ENCODE peak calls at places on chromosomes 3 and 15, in four cellular contexts. B is HepG2, G is GM12878, X is K562. C is an unnamed sample.
A peak's percentile ranks its signal among the peaks of the same experiment; 100 is the strongest.

GRCh38 chr3:13420051-13420816 is at the start of gene NUP210:
- DNase-seq in B (peak; percentile 50), G (no peak), X (peak; percentile 91), C (peak; percentile 75)

GRCh38 chr3:123733805-123734526 is 149.1 kb upstream of the HACD2 start:
- DNase-seq in B (peak; percentile 25), G (no peak), X (no peak), C (no peak)

GRCh38 chr3:66809579-66809958 is 188.5 kb upstream of the KBTBD8 start:
- DNase-seq in B (peak; percentile 70), G (no peak), X (peak; percentile 2), C (no peak)

GRCh38 chr15:49155834-49156627 is 632 bp upstream of the COPS2 start:
- DNase-seq in B (peak; percentile 10), G (no peak), X (peak; percentile 35), C (peak; percentile 9)

GRCh38 chr3:122416966-122417365 is 1.1 kb upstream of the WDR5B start:
- DNase-seq in B (no peak), G (no peak), X (peak; percentile 10), C (no peak)

GRCh38 chr15:62545392-62546227 is 380.5 kb upstream of the C2CD4B start:
- DNase-seq in B (no peak), G (no peak), X (no peak), C (no peak)

GRCh38 chr15:95948371-95948770 is 382.1 kb upstream of the NR2F2 start:
- DNase-seq in B (no peak), G (no peak), X (no peak), C (no peak)

GRCh38 chr15:48981941-48982340 is 18.2 kb upstream of the SHC4 start:
- DNase-seq in B (no peak), G (no peak), X (no peak), C (no peak)

GRCh38 chr3:21506061-21506460 is 244.9 kb downstream of the ZNF385D start:
- DNase-seq in B (no peak), G (no peak), X (no peak), C (no peak)

GRCh38 chr3:35864871-35865270 is 225.5 kb downstream of the ARPP21 start:
- DNase-seq in B (no peak), G (no peak), X (no peak), C (no peak)

GRCh38 chr3:123755085-123755484 is 129.0 kb downstream of the MYLK start:
- DNase-seq in B (peak; percentile 98), G (no peak), X (no peak), C (no peak)

GRCh38 chr3:106542101-106542769 is 673.4 kb upstream of the CBLB start:
- DNase-seq in B (no peak), G (no peak), X (no peak), C (no peak)

GRCh38 chr3:101281616-101282015 is 38.8 kb downstream of the IMPG2 start:
- DNase-seq in B (no peak), G (no peak), X (no peak), C (no peak)

GRCh38 chr3:184481924-184482671 is 79.5 kb upstream of the EPHB3 start:
- DNase-seq in B (no peak), G (no peak), X (no peak), C (no peak)

GRCh38 chr3:174613173-174613572 is 246.0 kb upstream of the NAALADL2 start:
- DNase-seq in B (no peak), G (no peak), X (no peak), C (no peak)

GRCh38 chr3:66808891-66809578 is 189.1 kb upstream of the KBTBD8 start:
- DNase-seq in B (peak; percentile 79), G (no peak), X (no peak), C (no peak)

GRCh38 chr3:123085293-123085949 is 18.6 kb downstream of the PDIA5 start:
- DNase-seq in B (peak; percentile 80), G (no peak), X (peak; percentile 38), C (peak; percentile 55)

GRCh38 chr3:124919756-124920155 is 14.8 kb downstream of the MUC13 start:
- DNase-seq in B (peak; percentile 32), G (no peak), X (no peak), C (no peak)
- TF ChIP-seq FOXK2 in B (no peak), G (no peak), X (no peak), C (no peak)

DNA sequence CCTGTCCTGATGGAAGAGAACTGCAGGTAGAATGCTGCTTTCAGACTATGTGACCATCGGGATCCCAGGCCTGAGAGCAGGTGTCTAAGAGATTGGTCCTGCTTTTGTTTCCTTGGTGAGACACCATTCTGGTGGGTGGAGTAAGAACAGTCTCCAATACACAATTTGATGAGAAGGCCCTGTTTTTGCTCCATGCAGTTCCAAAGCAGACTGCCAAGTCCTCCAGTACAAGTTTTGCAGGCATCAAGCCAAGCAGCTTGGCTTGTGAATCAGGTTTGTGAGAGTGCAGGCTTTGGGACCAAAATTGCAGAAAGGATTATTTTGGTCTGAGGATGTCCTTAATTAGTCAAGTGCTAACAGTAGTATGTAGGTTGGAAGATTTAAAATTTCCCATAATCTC is 381.6 kb downstream of the FOXP1 start:
- DNase-seq in B (no peak), G (no peak), X (no peak), C (no peak)
- TF ChIP-seq FOXK2 in B (no peak), G (no peak), X (no peak), C (no peak)

DNA sequence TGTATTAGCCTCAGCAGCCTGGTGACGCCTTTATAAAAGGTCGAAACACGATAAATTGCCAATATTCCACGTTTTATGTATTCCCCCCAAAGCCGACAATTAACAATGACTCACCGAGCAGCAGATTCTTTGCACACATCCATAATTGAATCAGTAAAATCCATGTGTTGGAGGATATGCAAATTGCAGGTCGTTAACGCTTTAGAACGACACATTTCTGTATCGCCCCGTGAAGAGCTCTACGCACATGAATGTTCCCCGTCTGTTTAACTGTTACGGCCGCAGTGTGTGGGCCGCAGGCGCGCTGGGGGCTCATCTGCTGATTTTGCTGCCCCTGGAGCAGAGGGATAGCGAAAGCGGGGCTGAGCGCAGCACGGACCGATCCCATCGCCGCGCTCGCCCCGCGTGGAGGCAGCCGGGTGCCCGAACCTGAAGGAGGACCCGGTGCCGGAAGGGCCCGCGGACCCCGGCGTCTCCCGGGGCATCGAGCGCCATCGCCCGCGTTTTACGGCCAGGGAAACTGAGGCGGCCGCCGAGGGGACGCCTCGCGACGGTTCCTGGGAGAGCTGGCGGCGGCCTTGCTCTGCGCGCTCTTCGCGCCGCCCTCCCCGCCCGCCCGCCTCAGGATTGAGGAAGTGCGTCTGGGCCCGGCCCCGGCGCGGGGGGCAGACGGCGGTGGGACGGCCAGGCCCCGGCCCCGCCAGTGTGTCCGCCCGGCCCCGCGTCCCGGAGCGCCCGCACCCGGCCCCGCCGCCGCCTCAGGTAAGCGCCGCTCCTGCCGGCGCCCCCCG is at the start of gene LRRK1:
- DNase-seq in B (no peak), G (no peak), X (peak; percentile 28), C (no peak)
- TF ChIP-seq FOXK2 in B (no peak), G (no peak), X (no peak), C (no peak)

GRCh38 chr3:81770710-81771109 is 9.3 kb upstream of the GBE1 start:
- DNase-seq in B (no peak), G (no peak), X (no peak), C (no peak)

GRCh38 chr3:81765425-81765824 is 4.0 kb upstream of the GBE1 start:
- DNase-seq in B (no peak), G (no peak), X (no peak), C (no peak)

GRCh38 chr3:81764665-81765064 is 3.2 kb upstream of the GBE1 start:
- DNase-seq in B (no peak), G (no peak), X (no peak), C (no peak)

DNA sequence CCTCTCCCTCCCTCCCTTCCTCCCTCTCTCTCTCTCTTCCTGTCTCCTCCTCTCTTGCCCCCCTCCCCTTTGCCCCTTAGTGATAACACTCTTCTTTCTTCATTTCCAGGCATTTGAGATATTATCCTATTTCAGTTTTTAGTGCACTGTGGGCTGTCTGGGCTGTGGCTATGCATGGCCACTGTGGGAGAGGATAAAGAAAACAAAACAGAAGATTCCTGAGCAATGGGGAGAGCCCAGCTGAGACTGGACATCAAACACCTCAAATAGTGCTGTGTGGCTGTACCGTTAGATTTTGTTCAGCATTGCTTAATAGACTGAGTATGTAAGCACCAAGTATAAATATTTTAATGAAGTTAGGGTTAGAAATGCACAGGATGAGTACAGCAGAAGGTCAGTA is 7.8 kb upstream of the GBE1 start:
- DNase-seq in B (no peak), G (no peak), X (no peak), C (no peak)
- TF ChIP-seq FOXK2 in B (no peak), G (no peak), X (no peak), C (no peak)

GRCh38 chr3:23723930-23724329 is 81.8 kb upstream of the UBE2E1 start:
- DNase-seq in B (no peak), G (peak; percentile 31), X (no peak), C (no peak)
- TF ChIP-seq FOXK2 in B (no peak), G (no peak), X (no peak), C (no peak)

GRCh38 chr3:156218353-156218744 is 98.0 kb downstream of the KCNAB1 start:
- DNase-seq in B (peak; percentile 24), G (no peak), X (no peak), C (no peak)

GRCh38 chr3:156216216-156216615 is 95.8 kb downstream of the KCNAB1 start:
- DNase-seq in B (no peak), G (no peak), X (no peak), C (no peak)

GRCh38 chr3:156216852-156217251 is 96.5 kb downstream of the KCNAB1 start:
- DNase-seq in B (peak; percentile 75), G (no peak), X (no peak), C (no peak)

GRCh38 chr3:156215751-156216150 is 95.4 kb downstream of the KCNAB1 start:
- DNase-seq in B (no peak), G (no peak), X (no peak), C (no peak)

GRCh38 chr3:156217674-156218352 is 97.4 kb downstream of the KCNAB1 start:
- DNase-seq in B (no peak), G (no peak), X (no peak), C (no peak)
- TF ChIP-seq FOXK2 in B (no peak), G (no peak), X (no peak), C (no peak)

DNA sequence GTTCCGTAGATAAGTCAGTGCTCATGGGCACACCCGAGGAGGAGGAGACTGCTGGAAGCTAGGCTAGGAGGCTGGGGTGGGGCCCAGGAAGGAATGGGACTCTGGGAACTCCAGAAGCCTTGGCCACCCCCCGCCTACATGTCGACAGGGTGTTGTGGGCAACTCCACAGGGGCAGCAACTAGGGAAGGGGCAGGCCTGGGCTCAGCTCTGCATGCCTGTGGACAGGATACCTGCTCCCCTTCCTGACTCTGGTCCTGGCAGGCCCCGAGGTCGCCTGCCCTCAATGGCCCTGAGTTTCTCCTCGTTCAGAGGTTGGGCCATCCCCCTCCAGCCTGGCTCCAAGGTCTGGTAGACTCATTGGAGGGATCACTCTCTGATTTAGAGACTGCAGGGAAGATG is 138.9 kb upstream of the LINGO1 start:
- DNase-seq in B (no peak), G (no peak), X (no peak), C (no peak)
- TF ChIP-seq FOXK2 in B (no peak), G (no peak), X (no peak), C (no peak)

C was measured in HEK293T.